ENCODE peak calls at places on chromosome 15, in ten cellular contexts. V, C, W, Z, M, B, H, F, K and J are unnamed samples.

GRCh38 chr15:39896837-39897236 is 23.2 kb downstream of the GPR176 start:
- DNase-seq in V (no peak), C (peak; percentile 73), W (no peak), Z (no peak), M (no peak), B (no peak), H (no peak), F (no peak), K (no peak), J (no peak)

GRCh38 chr15:53693729-53694533 is 65.5 kb downstream of the WDR72 start:
- DNase-seq in V (peak; percentile 41), C (no peak), W (peak; percentile 25), Z (no peak), M (no peak), B (no peak), H (no peak), F (peak; percentile 89), K (no peak), J (no peak)

GRCh38 chr15:34361278-34361677 is 5.7 kb downstream of the LPCAT4 start:
- DNase-seq in V (no peak), C (no peak), W (no peak), Z (no peak), M (no peak), B (no peak), H (no peak), F (no peak), K (no peak), J (no peak)

GRCh38 chr15:90774731-90775521 is 57.8 kb downstream of the BLM start:
- DNase-seq in V (no peak), C (peak; percentile 58), W (no peak), Z (no peak), M (no peak), B (no peak), H (no peak), F (no peak), K (no peak), J (no peak)

GRCh38 chr15:77017761-77018720 is 23.1 kb downstream of the PSTPIP1 start:
- DNase-seq in V (peak; percentile 18), C (no peak), W (no peak), Z (no peak), M (no peak), B (no peak), H (no peak), F (no peak), K (no peak), J (no peak)

GRCh38 chr15:52657338-52657737 is 21.9 kb downstream of the ATOSA start:
- DNase-seq in V (no peak), C (peak; percentile 76), W (no peak), Z (no peak), M (no peak), B (no peak), H (no peak), F (no peak), K (no peak), J (no peak)

GRCh38 chr15:96184297-96184696 is 146.2 kb upstream of the NR2F2 start:
- DNase-seq in V (no peak), C (no peak), W (no peak), Z (no peak), M (no peak), B (no peak), H (no peak), F (peak; percentile 52), K (no peak), J (no peak)

GRCh38 chr15:74768771-74769342 is 13.0 kb upstream of the CSK start:
- DNase-seq in V (peak; percentile 68), C (peak; percentile 53), W (peak; percentile 69), Z (peak; percentile 81), M (peak; percentile 81), B (peak; percentile 66), H (peak; percentile 66), F (peak; percentile 67), K (peak; percentile 80), J (peak; percentile 85)

GRCh38 chr15:48112242-48112641 is 8.5 kb upstream of the SLC24A5 start:
- DNase-seq in V (no peak), C (peak; percentile 39), W (no peak), Z (peak; percentile 64), M (peak; percentile 74), B (no peak), H (peak; percentile 29), F (no peak), K (peak; percentile 26), J (no peak)

GRCh38 chr15:48109212-48109611 is 11.6 kb upstream of the SLC24A5 start:
- DNase-seq in V (no peak), C (no peak), W (no peak), Z (no peak), M (no peak), B (no peak), H (no peak), F (no peak), K (no peak), J (no peak)

DNA sequence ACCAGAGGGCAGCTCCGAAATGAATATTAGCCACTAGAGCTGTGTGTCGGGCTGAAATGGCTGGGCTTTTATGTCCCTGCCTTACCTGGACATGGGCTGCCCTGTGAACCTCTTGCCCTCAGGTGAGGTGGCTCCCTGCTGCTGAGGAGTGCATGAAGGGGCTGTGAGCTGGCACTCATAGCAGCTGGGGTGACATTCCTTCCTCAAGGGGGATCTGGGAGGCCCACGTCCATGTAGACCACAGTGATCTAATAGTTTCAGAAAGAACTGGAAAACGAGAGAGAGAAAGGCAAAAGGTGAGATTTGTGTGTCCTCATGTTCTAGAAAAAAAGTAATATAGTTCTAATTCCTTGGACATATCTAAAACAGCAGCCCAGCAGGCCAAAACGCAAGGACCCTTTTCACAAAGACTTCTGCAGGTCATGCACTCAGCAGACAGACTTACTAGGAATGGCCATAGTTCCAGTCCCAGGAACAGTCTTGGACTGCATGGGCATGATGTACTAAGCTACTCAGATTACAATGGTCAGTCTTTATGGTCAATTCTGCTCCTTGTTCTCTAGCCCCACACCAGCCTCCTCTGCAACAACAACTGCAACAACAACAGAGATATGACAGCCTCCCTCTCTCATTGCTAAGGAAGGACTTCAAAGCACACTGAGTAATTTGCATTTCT is 10.8 kb upstream of the SLC24A5 start:
- DNase-seq in V (no peak), C (no peak), W (no peak), Z (peak; percentile 35), M (peak; percentile 64), B (no peak), H (no peak), F (no peak), K (no peak), J (no peak)
- TF ChIP-seq CTCF in V (no peak), C (no peak), W (no peak), Z (no peak), M (peak; percentile 52), B (no peak), H (no peak), F (no peak), K (no peak), J (no peak)

DNA sequence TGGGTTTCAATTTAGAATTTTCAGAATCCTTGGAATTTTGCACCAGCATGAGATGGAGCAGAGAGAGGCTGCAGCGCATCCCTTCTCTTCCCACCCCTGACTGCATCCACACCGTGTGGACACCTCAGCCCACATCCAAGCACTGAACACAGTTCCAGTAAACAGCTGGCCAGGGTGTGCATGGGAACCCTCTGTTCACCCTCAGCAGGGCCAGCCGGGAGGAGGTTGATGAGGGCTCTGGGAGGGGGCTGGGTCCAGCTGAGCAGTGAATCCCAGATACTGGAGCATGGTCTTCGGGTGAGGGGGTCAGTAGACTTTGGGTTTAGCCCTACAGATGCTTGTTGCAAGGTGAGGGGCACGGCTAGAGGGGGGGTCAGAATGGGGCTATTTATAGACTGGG is 85.8 kb downstream of the RPLP1 start:
- DNase-seq in V (no peak), C (no peak), W (no peak), Z (no peak), M (no peak), B (no peak), H (no peak), F (no peak), K (peak; percentile 60), J (no peak)
- TF ChIP-seq CTCF in V (no peak), C (no peak), W (no peak), Z (no peak), M (no peak), B (no peak), H (no peak), F (no peak), K (no peak), J (no peak)

GRCh38 chr15:25504307-25504706 is 65.5 kb upstream of the UBE3A start:
- DNase-seq in V (no peak), C (no peak), W (no peak), Z (no peak), M (no peak), B (no peak), H (no peak), F (no peak), K (no peak), J (no peak)

GRCh38 chr15:25509697-25510096 is 70.9 kb upstream of the UBE3A start:
- DNase-seq in V (no peak), C (no peak), W (no peak), Z (no peak), M (no peak), B (no peak), H (no peak), F (no peak), K (no peak), J (no peak)

GRCh38 chr15:25512957-25513356 is 74.1 kb upstream of the UBE3A start:
- DNase-seq in V (no peak), C (no peak), W (no peak), Z (no peak), M (no peak), B (no peak), H (no peak), F (no peak), K (no peak), J (no peak)

GRCh38 chr15:25510146-25510545 is 71.3 kb upstream of the UBE3A start:
- DNase-seq in V (no peak), C (no peak), W (no peak), Z (no peak), M (no peak), B (no peak), H (no peak), F (no peak), K (no peak), J (no peak)

DNA sequence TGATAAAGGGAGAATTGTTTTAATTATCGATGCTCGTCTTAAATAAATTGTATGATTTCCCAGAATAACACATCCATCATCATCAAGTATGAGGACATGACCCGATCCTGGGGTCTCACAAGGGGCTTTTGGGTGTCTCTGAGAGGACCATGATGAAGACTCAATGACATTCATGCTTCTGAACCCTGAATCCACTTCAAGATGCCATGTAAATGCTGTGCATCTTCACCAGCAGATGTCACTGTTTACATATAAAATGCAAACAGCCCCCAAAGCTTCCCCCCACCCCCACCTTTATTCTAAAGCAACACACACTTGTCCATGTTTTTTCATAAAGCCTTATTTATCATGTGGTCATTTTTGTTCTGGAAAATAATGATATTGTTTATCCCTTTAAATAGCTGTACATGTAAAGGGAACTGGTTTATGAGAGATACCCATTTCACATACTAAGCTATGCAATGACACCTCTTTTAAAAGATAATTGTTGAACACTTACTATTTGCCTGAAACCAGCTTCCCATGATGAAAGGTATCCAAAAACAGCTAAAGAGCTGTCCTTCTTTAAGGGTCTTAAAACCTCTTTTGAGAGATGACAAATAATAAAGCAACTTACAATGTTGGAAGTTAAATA is 69.7 kb upstream of the UBE3A start:
- DNase-seq in V (no peak), C (peak; percentile 55), W (no peak), Z (no peak), M (no peak), B (no peak), H (peak; percentile 12), F (no peak), K (no peak), J (peak; percentile 15)
- TF ChIP-seq CTCF in V (peak; percentile 69), C (peak; percentile 60), W (no peak), Z (peak; percentile 36), M (peak; percentile 91), B (peak; percentile 88), H (peak; percentile 42), F (peak; percentile 65), K (peak; percentile 48), J (peak; percentile 54)

DNA sequence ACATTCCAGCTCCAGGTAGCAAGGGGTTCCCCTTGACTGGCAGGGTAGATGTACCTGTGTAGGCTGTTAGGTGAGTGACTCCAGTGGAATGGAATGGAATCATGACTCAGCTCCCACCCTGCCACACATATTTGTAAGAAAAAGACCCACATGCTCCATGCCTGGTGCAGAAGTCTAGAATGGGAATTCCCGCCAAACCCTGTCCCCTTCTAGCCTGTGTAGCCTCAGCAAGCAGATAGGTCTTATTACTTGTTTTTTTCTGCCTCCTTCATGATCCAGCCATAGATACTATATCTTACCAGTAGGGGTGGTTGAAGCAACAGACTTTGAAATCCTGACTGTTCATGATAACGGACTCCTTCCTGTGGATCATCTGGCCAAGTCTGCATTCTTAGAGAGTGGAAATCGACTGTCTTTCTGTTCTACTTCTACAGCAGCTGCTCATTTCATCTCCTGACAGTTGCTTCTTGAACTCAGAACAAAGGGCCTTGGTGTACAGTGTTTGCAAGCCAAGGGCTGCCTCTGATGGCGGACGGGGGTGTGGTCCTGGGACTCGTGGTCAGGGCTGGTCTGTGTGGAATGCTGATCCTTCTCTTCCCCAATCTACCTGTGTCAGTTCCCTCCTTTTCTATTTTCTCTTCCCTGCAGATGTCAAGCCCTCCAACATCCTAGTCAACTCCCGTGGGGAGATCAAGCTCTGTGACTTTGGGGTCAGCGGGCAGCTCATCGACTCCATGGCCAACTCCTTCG is 16.3 kb downstream of the SNAPC5 start:
- DNase-seq in V (no peak), C (no peak), W (no peak), Z (no peak), M (no peak), B (no peak), H (no peak), F (no peak), K (no peak), J (no peak)
- TF ChIP-seq CTCF in V (no peak), C (no peak), W (no peak), Z (no peak), M (no peak), B (no peak), H (no peak), F (no peak), K (no peak), J (no peak)